ENCODE peak calls at places on chromosomes 3 and 15, in five cellular contexts. One of them, this sample, is unnamed.

GRCh38 chr15:40925863-40926658 is 3.1 kb upstream of the DLL4 start:
- DNase-seq in BJ: no peak
- DNase-seq in omental fat pad: no peak
- DNase-seq in NCI-H2081: no peak
- DNase-seq in H4: no peak
- DNase-seq in this sample: peak

GRCh38 chr3:197711973-197712707 is 24.6 kb downstream of the RUBCN start:
- DNase-seq in BJ: peak
- DNase-seq in omental fat pad: peak
- DNase-seq in NCI-H2081: no peak
- DNase-seq in H4: peak
- DNase-seq in this sample: no peak

GRCh38 chr3:106728315-106728821 is 648.9 kb upstream of the CCDC54 start:
- DNase-seq in BJ: peak
- DNase-seq in omental fat pad: no peak
- DNase-seq in NCI-H2081: no peak
- DNase-seq in H4: peak
- DNase-seq in this sample: no peak

GRCh38 chr3:44355634-44356033 is 17.1 kb downstream of the TCAIM start:
- DNase-seq in BJ: no peak
- DNase-seq in omental fat pad: no peak
- DNase-seq in NCI-H2081: no peak
- DNase-seq in H4: peak
- DNase-seq in this sample: peak

GRCh38 chr3:128335621-128336296 is 130.9 kb downstream of the DNAJB8 start:
- DNase-seq in BJ: no peak
- DNase-seq in omental fat pad: no peak
- DNase-seq in NCI-H2081: no peak
- DNase-seq in H4: no peak
- DNase-seq in this sample: no peak

GRCh38 chr3:168047190-168047795 is 48.4 kb downstream of the GOLIM4 start:
- DNase-seq in BJ: peak
- DNase-seq in omental fat pad: no peak
- DNase-seq in NCI-H2081: peak
- DNase-seq in H4: peak
- DNase-seq in this sample: peak

GRCh38 chr15:77538793-77539487 is 93.8 kb downstream of the LINGO1 start:
- DNase-seq in BJ: no peak
- DNase-seq in omental fat pad: no peak
- DNase-seq in NCI-H2081: peak
- DNase-seq in H4: no peak
- DNase-seq in this sample: peak

GRCh38 chr3:44762690-44763089 is 1.1 kb downstream of the KIF15 start:
- DNase-seq in BJ: no peak
- DNase-seq in omental fat pad: no peak
- DNase-seq in NCI-H2081: no peak
- DNase-seq in H4: no peak
- DNase-seq in this sample: no peak

GRCh38 chr3:52432631-52433030 is 12.3 kb downstream of the SEMA3G start:
- DNase-seq in BJ: no peak
- DNase-seq in omental fat pad: peak
- DNase-seq in NCI-H2081: no peak
- DNase-seq in H4: no peak
- DNase-seq in this sample: no peak

GRCh38 chr3:116188231-116188785 is 257.0 kb downstream of the LSAMP start:
- DNase-seq in BJ: no peak
- DNase-seq in omental fat pad: no peak
- DNase-seq in NCI-H2081: no peak
- DNase-seq in H4: peak
- DNase-seq in this sample: no peak

This sample was measured in NCI-H774.